ENCODE peak calls at places on chromosomes 2 and 18, in nine cellular contexts. H is mammary epithelial cell; B is HFF-Myc; S is astrocyte; I is breast epithelium; G is CD8-positive, alpha-beta T cell; X is GM23338; R is heart left ventricle; O is esophagus squamous epithelium. Y is an unnamed sample.

GRCh38 chr2:55524884-55525437 is 5.4 kb downstream of the CFAP36 start:
- DNase-seq in G (no peak), X (no peak), B (no peak), R (no peak), I (no peak), H (no peak), S (no peak), O (no peak), Y (no peak)

GRCh38 chr2:6845312-6845711 is 20.4 kb downstream of the CMPK2 start:
- DNase-seq in H (no peak), S (peak; percentile 18), R (no peak), I (no peak), O (no peak), B (no peak), G (no peak), X (peak; percentile 45), Y (peak; percentile 28)

GRCh38 chr2:127165539-127165935 is 54.6 kb downstream of the CYP27C1 start:
- DNase-seq in B (no peak), X (no peak), R (no peak), S (no peak), H (no peak), I (no peak), O (no peak), G (no peak), Y (no peak)

GRCh38 chr2:192559541-192560126 is 364.9 kb upstream of the TMEFF2 start:
- DNase-seq in R (no peak), B (no peak), S (no peak), I (no peak), O (no peak), H (no peak), X (peak; percentile 22), G (no peak), Y (no peak)

GRCh38 chr2:164992818-164993217 is 37.5 kb upstream of the SLC38A11 start:
- DNase-seq in H (peak; percentile 87), X (peak; percentile 90), R (peak; percentile 60), G (peak; percentile 35), B (peak; percentile 85), O (no peak), I (no peak), S (peak; percentile 82), Y (peak; percentile 94)

GRCh38 chr2:1651131-1652066 is 92.9 kb downstream of the PXDN start:
- DNase-seq in H (no peak), R (no peak), I (no peak), B (no peak), O (no peak), X (no peak), G (no peak), S (peak; percentile 18), Y (no peak)

GRCh38 chr2:10278029-10278762 is 24.5 kb upstream of the HPCAL1 start:
- DNase-seq in O (no peak), I (no peak), S (peak; percentile 76), R (peak; percentile 77), X (no peak), B (no peak), H (peak; percentile 38), G (no peak), Y (peak; percentile 55)

GRCh38 chr2:165634855-165635254 is 159.2 kb downstream of the GALNT3 start:
- DNase-seq in S (peak; percentile 19), B (peak; percentile 37), O (no peak), X (peak; percentile 78), R (peak; percentile 48), H (no peak), G (no peak), I (no peak), Y (peak; percentile 15)

GRCh38 chr18:79852561-79853302 is 55.0 kb downstream of the KCNG2 start:
- DNase-seq in B (no peak), I (no peak), O (no peak), H (no peak), G (no peak), S (no peak), R (no peak), X (no peak), Y (no peak)

GRCh38 chr2:219539926-219540678 is 3.5 kb downstream of the CHPF start:
- DNase-seq in I (no peak), B (no peak), X (no peak), O (no peak), R (no peak), S (no peak), H (no peak), G (no peak), Y (no peak)

GRCh38 chr2:114550895-114551793 is 108.7 kb downstream of the DPP10 start:
- DNase-seq in O (no peak), X (peak; percentile 81), I (no peak), H (peak; percentile 35), R (peak; percentile 29), G (no peak), B (no peak), S (peak; percentile 4), Y (peak; percentile 68)

GRCh38 chr2:185012643-185013042 is 414.3 kb downstream of the ZNF804A start:
- DNase-seq in H (peak; percentile 3), O (no peak), R (no peak), G (no peak), I (no peak), X (peak; percentile 43), B (no peak), S (peak; percentile 8), Y (peak; percentile 8)

GRCh38 chr2:144115892-144116291 is 404.0 kb downstream of the ZEB2 start:
- DNase-seq in O (no peak), R (no peak), G (no peak), H (no peak), I (no peak), B (no peak), S (no peak), X (no peak), Y (no peak)

GRCh38 chr2:120444691-120445240 is 98.8 kb downstream of the INHBB start:
- DNase-seq in H (no peak), B (no peak), R (no peak), I (no peak), O (no peak), S (no peak), X (no peak), G (no peak), Y (no peak)

GRCh38 chr2:216687111-216687510 is 8.2 kb downstream of the IGFBP5 start:
- DNase-seq in I (no peak), R (no peak), O (no peak), B (no peak), S (no peak), X (no peak), G (no peak), H (no peak), Y (no peak)

GRCh38 chr2:217835931-217836881 is 166.6 kb downstream of the TNS1 start:
- DNase-seq in O (no peak), H (peak; percentile 26), G (no peak), B (no peak), S (peak; percentile 86), I (no peak), R (peak; percentile 84), X (peak; percentile 26), Y (peak; percentile 97)

GRCh38 chr2:181231151-181231550 is 226.0 kb upstream of the ITGA4 start:
- DNase-seq in R (no peak), G (no peak), I (no peak), H (peak; percentile 14), X (peak; percentile 6), B (no peak), S (no peak), O (no peak), Y (peak; percentile 22)

DNA sequence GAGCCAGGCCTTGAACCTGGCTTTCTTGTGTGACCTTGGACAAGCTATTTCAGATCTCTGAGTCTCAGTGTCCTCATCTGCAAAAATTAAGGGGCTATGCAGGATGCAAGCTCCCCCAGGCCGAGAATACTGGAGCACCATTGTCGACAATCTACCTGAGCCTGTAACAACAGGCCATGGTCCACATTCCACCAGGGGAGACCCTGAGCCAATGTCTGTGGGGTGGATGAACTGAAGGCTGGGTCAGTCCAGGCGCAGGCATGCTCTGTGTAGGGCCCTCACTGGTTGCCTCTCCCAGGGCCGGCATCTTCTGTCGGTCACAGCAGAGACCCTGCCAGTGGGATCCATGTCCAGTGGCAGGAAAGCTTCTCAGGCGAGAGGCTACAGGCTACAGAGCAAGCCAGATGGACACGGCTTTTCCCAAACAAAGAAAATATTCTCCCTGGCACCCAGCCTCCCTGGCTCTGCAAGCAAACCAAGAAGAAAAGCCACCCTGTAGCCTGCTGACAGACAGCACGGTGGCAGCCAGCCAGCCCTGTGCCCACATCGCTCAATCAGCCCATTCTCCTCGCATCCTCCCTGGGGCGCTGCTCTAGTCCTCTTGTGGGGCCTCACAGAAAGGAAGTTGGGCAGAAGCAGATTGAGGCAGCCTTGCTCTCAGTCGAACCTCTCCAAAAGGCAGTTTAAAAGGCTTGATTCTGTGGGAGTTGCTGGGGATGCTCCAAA is 48.7 kb upstream of the FZD7 start:
- DNase-seq in O (no peak), B (no peak), G (no peak), H (peak; percentile 44), R (no peak), I (peak; percentile 73), S (no peak), X (peak; percentile 48), Y (no peak)
- TF ChIP-seq CTCF in O (no peak), B (no peak), G (no peak), H (no peak), R (no peak), I (no peak), S (no peak), X (no peak), Y (no peak)

GRCh38 chr2:239927424-239927981 is 97.6 kb downstream of the NDUFA10 start:
- DNase-seq in I (peak; percentile 57), S (peak; percentile 89), H (peak; percentile 81), X (no peak), R (peak; percentile 14), B (peak; percentile 49), O (no peak), G (peak; percentile 47), Y (peak; percentile 78)
- H3K4me3 ChIP-seq in I (peak overlapping the region; percentile 16), S (no peak overlapping the region), H (no peak overlapping the region), X (no peak overlapping the region), R (no peak overlapping the region), B (no peak overlapping the region), O (no peak overlapping the region), G (peak overlapping the region; percentile 28), Y (no peak overlapping the region)

DNA sequence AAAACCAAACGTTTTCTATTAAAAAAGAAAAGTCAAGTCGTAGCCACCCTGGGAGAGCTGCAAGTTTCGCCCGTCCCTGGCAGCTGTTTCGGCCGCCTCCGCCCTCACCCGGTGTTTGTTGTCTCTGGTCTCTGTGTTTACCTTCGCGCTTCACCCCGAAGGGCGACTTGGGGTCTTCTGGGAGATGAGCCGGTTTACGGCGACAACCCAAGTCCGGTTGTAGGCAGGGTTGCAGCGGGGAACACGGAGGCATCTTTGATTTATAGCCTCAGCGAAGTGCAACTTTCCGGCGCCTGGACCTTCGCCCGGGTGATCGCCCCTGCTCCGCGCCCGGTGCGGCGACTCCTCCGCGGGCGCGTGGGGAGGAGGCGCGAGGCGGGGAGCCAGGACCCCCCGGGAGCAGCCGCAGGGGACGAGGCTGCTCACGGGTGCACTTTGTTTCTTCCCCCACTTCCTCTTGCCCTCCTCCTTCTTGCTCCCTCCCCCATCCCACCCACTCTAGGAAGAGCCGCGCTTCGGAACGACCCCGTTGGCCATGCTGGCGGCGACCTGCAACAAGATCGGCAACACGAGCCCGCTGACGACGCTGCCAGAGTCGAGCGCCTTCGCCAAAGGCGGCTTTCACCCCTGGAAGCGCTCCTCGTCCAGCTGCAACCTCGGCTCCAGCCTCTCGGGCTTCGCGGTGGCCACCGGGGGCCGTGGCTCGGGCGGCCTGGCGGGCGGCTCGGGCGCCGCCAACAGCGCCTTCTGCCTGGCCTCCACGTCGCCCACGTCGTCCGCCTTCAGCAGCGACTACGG is 1.1 kb downstream of the SP9 start:
- DNase-seq in I (no peak), H (peak; percentile 27), B (no peak), G (no peak), O (no peak), R (no peak), S (no peak), X (peak; percentile 84), Y (no peak)
- TF ChIP-seq CTCF in I (no peak), H (no peak), B (no peak), G (no peak), O (no peak), R (no peak), S (no peak), X (no peak), Y (no peak)

GRCh38 chr18:75203456-75204261 is 5.3 kb downstream of the PTGR3 start:
- DNase-seq in R (peak; percentile 29), O (no peak), H (peak; percentile 20), X (no peak), G (no peak), B (no peak), I (no peak), S (peak; percentile 14), Y (peak; percentile 46)
- H3K4me3 ChIP-seq in R (peak overlapping the region; percentile 55), O (peak overlapping the region; percentile 96), H (no peak overlapping the region), X (peak overlapping the region; percentile 83), G (no peak overlapping the region), B (peak overlapping the region; percentile 96), I (peak overlapping the region; percentile 43), S (no peak overlapping the region), Y (no peak overlapping the region)

Y was measured in cardiac fibroblast.